ENCODE peak calls at places on chromosomes 5 and 9, in nine cellular contexts. V is GM12878, B is A549, M is spleen, Z is thyroid gland, P is ovary, Q is Peyer's patch, C is transverse colon, A is body of pancreas. F is an unnamed sample. For H3K9me3, the result is how much of the 10 kb centered on the place peaks cover.

GRCh38 chr5:176381423-176381822 is 7.0 kb downstream of the NOP16 start:
- DNase-seq in Z (no peak), B (no peak), V (no peak), C (no peak), M (no peak), P (no peak), Q (no peak), A (no peak), F (no peak)

GRCh38 chr9:5305741-5306140 is 1.2 kb upstream of the RLN2 start:
- DNase-seq in B (no peak), V (no peak), Z (no peak), Q (no peak), P (no peak), A (no peak), C (no peak), M (no peak), F (no peak)

GRCh38 chr5:143376911-143377838 is 26.3 kb downstream of the NR3C1 start:
- DNase-seq in Z (no peak), B (no peak), A (no peak), P (no peak), V (no peak), M (no peak), C (no peak), Q (no peak), F (no peak)

GRCh38 chr5:154472871-154473580 is 5.0 kb downstream of the HAND1 start:
- DNase-seq in M (no peak), V (no peak), Q (no peak), C (no peak), B (no peak), P (no peak), A (no peak), Z (no peak), F (no peak)

GRCh38 chr5:159133041-159133741 is 33.5 kb upstream of the EBF1 start:
- DNase-seq in V (peak), A (no peak), C (no peak), M (no peak), B (peak), Q (no peak), Z (no peak), P (no peak), F (peak)

GRCh38 chr5:136082390-136083193 is 50.1 kb upstream of the SMAD5 start:
- DNase-seq in P (peak), V (no peak), C (peak), M (no peak), Z (peak), Q (peak), A (peak), B (peak), F (peak)

GRCh38 chr5:74127377-74128338 is 501.7 kb downstream of the ARHGEF28 start:
- DNase-seq in A (no peak), Z (peak), V (no peak), M (no peak), P (no peak), B (peak), Q (no peak), C (no peak), F (no peak)

GRCh38 chr5:119411935-119412623 is 40.2 kb upstream of the HSD17B4 start:
- DNase-seq in C (peak), Z (peak), Q (peak), P (peak), V (peak), A (peak), B (peak), M (no peak), F (peak)

GRCh38 chr5:96257904-96258303 is 175.1 kb downstream of the PCSK1 start:
- DNase-seq in A (no peak), V (no peak), Z (no peak), M (no peak), B (no peak), P (no peak), Q (no peak), C (no peak), F (no peak)

GRCh38 chr9:114301798-114302565 is 20.9 kb upstream of the ORM1 start:
- DNase-seq in C (peak), M (peak), Z (no peak), P (peak), V (no peak), Q (no peak), A (no peak), B (no peak), F (peak)

GRCh38 chr5:72366324-72366976 is 46.3 kb downstream of the PTCD2 start:
- DNase-seq in C (peak), M (no peak), Q (no peak), Z (peak), A (peak), V (peak), B (peak), P (peak), F (peak)

GRCh38 chr5:2381070-2381469 is 370.4 kb downstream of the IRX2 start:
- DNase-seq in Z (no peak), A (no peak), B (no peak), M (peak), P (no peak), C (no peak), Q (no peak), V (no peak), F (no peak)

GRCh38 chr5:150945947-150946346 is 41.2 kb upstream of the ZNF300 start:
- DNase-seq in M (no peak), Q (no peak), P (peak), A (no peak), C (no peak), Z (peak), V (no peak), B (no peak), F (peak)

GRCh38 chr5:150945501-150945900 is 40.7 kb upstream of the ZNF300 start:
- DNase-seq in P (no peak), Q (no peak), B (no peak), C (no peak), V (no peak), Z (no peak), M (no peak), A (no peak), F (no peak)

GRCh38 chr5:150946351-150946905 is 41.6 kb upstream of the ZNF300 start:
- DNase-seq in C (peak), B (no peak), M (peak), P (peak), V (no peak), A (peak), Z (peak), Q (peak), F (peak)

DNA sequence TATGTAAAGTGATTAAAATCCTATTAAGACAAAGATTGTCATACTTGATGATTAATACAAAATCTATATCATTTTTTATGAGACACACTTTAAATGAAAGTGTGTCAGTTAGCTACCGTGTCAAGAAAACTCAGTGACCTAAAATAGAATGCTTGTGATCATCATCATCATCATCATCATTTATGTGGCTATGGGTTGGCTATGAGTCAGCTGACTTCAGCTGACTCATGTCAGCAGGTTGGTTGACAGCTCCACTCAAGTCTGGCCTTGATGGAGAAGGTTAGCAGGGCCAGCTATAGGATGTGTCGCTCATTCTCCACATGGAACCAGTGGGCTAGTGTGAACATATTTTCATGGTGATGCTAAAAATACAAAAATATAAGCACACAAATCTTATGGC is 43.8 kb upstream of the ZNF300 start:
- DNase-seq in B (no peak), C (no peak), V (no peak), Q (no peak), M (no peak), P (no peak), Z (no peak), A (no peak), F (no peak)
- H3K9me3 ChIP-seq in B (half or more), C (half or more), V (under half), Q (under half), M (half or more), P (under half), Z (under half), A (under half), F (under half)

DNA sequence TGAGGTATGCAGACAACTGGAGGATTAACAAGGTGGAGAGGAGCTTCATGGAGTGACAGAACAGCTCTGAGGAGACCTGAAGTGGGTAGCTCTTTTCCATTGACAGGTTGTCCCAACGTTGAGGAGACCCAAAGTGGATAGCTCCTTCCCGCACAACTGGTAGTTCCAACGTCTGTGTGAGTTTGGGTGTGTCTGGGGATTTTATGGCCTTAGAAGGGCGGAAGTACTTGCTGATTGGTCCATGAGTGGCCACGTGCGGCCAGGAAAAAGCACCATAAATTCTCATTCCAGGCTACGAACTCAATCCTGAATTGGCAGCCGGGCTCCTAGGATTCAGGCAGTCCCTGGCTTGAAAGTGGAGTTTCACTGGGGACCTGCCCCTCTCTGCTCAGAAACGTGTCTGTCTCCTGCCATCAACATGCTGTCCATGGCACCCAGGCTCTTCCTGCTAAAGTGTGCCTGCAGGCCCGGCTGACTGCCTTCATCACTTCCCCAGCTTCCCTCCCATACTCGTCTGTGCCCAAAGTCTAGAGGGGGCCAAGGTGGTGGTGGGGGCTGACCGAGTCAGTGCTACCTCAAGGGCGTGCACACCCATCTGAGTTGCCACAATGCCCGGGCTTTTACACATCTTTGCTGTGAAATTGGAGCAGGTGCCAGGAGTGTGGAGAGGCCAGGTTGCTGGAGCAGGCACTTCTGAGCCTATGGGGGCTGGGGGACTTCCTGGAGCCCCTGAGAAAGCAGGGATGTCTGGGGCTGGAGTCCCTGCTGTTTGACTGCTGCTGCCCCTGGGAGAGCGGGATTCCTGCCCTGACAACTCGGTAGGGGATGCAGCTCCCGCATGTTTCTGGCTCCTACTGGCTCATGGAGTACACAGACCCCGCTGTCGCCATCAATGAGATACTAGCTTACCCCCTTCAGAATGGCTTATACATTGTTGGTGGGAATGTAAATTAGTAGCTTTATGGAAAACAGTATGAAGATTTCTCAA is 2034.6 kb upstream of the ACO1 start:
- DNase-seq in Z (no peak), A (no peak), P (no peak), M (peak), B (no peak), V (no peak), C (no peak), Q (no peak), F (no peak)
- TF ChIP-seq POLR2A in Z (no peak), A (no peak), P (no peak), M (no peak), B (no peak), V (no peak), C (no peak), Q (no peak), F (no peak)

GRCh38 chr9:136396219-136396515 is 3.8 kb downstream of the SNAPC4 start:
- DNase-seq in Q (no peak), P (no peak), A (no peak), C (no peak), M (no peak), Z (no peak), V (no peak), B (no peak), F (no peak)

GRCh38 chr9:136392538-136393449 is 7.2 kb downstream of the SNAPC4 start:
- DNase-seq in B (no peak), A (no peak), M (no peak), C (no peak), V (no peak), Z (no peak), P (no peak), Q (no peak), F (no peak)

GRCh38 chr9:136395345-136396218 is 4.4 kb downstream of the SNAPC4 start:
- DNase-seq in C (no peak), Q (no peak), M (no peak), V (no peak), A (no peak), B (no peak), Z (no peak), P (no peak), F (no peak)

GRCh38 chr9:136393531-136393930 is 6.4 kb downstream of the SNAPC4 start:
- DNase-seq in B (no peak), A (no peak), C (no peak), Q (no peak), V (no peak), P (no peak), Z (no peak), M (no peak), F (no peak)

DNA sequence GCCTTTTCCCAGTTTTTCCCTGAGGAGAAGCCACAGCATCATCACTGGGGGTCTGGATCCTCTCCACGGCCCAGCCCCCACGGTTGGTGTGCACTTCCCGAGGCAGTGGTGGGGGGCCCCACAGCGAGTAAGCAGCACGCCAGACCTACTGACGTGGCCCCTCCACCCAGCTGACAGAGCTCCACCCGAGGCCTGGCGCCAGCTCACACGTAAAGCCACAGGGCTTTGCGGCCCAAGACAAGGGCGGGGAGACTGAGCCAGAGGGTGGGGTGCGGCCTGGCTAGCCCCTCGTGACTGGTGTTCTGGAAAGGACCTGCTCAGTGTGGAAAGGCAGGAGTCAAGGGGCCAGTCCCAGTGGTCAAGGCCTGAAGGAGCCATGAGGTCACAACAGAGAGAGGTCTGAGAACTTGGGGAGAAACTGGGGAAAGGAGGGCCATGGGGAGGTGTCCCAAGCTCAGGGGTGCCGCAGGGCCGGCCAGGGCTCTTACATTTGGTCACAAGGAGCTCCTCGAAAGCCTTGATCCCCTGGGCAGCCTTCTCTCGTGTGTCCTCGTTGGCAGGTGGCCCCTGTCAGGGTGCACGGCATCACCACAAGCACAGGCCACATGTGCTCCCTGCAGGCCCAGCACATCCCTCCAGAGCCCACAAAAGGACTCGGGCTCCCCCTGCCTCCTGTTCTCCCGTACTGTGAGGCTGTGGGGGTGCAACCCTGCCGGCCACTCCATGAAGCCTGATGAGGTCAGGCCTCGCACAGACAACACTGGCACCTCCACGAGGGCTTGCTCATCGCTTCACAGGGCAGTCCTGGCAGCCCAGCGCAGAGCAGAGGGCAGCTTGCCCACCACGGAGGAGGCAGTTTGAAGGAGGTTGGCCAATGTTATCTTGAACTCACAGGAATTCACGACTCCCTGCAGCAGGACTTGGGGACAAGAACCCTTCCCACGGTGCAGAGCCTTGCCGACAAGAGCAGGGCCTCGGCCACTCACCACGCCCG is 5.4 kb downstream of the SNAPC4 start:
- DNase-seq in A (no peak), Z (no peak), B (no peak), M (no peak), C (no peak), P (no peak), V (no peak), Q (no peak), F (no peak)
- TF ChIP-seq CTCF in A (no peak), Z (no peak), B (no peak), M (no peak), C (no peak), P (no peak), V (no peak), Q (no peak), F (no peak)

DNA sequence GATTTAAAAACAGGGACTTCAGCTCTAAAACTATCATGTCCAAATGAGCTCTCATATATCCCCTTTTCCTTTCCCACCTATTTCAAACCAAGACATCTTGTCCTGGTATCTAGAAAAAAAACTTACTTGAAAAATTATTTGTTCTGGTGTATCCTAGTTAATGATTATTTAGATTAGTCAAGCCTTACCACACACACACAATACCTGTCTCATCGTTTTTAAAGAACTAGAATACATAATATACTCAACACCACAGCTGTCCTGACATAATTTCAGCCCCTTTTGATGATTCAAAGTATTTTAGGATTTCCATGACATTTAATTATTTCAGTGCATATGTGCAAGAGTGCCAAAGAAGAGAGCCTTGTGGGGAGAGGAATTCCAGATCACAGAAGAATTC is 233.6 kb downstream of the SMARCA2 start:
- DNase-seq in A (no peak), M (no peak), Z (no peak), C (no peak), P (no peak), Q (no peak), B (no peak), V (no peak), F (no peak)
- H3K9me3 ChIP-seq in A (under half), M (under half), Z (under half), C (under half), P (under half), Q (under half), B (under half), V (under half), F (under half)

DNA sequence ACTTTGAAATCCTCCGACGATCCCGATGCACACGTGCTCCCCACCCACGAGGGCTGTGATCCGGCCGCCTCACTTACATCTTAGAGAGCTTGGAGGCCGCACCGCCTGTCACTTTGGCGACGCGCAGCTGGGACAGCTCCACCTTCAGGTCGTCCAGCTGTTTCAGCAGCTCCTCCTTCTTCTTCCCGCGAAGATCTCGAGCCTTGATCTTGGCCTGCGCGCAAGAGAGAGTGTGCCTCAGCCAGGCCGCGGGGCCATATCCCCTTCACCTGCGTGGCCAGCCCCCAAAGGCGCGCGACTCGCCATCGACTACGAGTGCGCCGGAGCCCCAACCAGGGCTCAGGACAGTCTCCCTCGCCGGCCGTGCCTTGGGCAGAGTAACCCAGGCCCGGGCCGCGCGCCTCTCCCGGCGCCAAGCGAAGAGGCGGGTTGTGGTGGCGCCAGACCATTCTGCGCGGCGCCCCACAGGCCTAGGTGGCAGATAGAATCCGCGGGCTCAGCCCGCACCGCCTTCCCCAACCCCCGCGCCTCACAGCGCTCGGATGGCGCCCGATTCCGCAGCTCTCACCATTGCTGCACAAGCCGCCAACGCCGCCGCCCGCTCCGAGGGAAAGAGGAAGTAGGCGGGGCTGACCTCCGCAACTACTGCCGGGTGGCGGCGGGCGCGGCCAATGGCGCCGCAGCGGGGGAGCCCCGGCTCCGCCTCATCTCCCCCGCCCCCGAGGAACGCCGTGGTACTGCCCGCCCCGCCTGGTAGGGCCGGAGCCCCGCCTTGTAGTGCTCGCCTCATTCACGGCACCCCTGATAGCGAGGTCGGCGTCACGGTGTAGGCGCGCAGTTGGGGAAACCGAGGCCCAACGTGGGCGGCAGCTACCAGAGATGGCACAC is at the start of the genes ARPC5L and RPL35:
- DNase-seq in P (peak), Z (peak), B (peak), Q (peak), A (peak), M (peak), V (peak), C (peak), F (peak)
- TF ChIP-seq POLR2A in P (peak), Z (peak), B (peak), Q (peak), A (peak), M (no peak), V (peak), C (peak), F (peak)

GRCh38 chr9:112366591-112366990 is 13.3 kb upstream of the HSDL2 start:
- DNase-seq in P (no peak), V (no peak), A (no peak), C (no peak), Z (no peak), B (no peak), M (no peak), Q (no peak), F (no peak)
- TF ChIP-seq CTCF in P (no peak), V (peak), A (no peak), C (no peak), Z (no peak), B (no peak), M (no peak), Q (no peak), F (no peak)